ENCODE peak calls at places on chromosomes 1 and 21, in seven cellular contexts. One of them, this sample, is unnamed.

GRCh38 chr1:157168015-157168414 is 29.8 kb upstream of the ETV3 start:
- DNase-seq in stimulated activated CD4-positive, alpha-beta T cell treated with anti-CD3 and anti-CD28 coated beads, TNF-alpha, amount 100 ng/mL, for 48 hours: no peak
- DNase-seq in non-pigmented ciliary epithelial cell: no peak
- DNase-seq in NB4: no peak
- DNase-seq in pons: no peak
- DNase-seq in amniotic stem cell: no peak
- DNase-seq in mammary epithelial cell: no peak
- DNase-seq in this sample: no peak

GRCh38 chr1:115062542-115063004 is 26.7 kb downstream of the TSPAN2 start:
- DNase-seq in amniotic stem cell: no peak
- DNase-seq in pons: no peak
- DNase-seq in mammary epithelial cell: peak
- DNase-seq in stimulated activated CD4-positive, alpha-beta T cell treated with anti-CD3 and anti-CD28 coated beads, TNF-alpha, amount 100 ng/mL, for 48 hours: peak
- DNase-seq in non-pigmented ciliary epithelial cell: no peak
- DNase-seq in NB4: peak
- DNase-seq in this sample: no peak

GRCh38 chr1:17307946-17308345 is at the start of gene PADI4:
- DNase-seq in mammary epithelial cell: no peak
- DNase-seq in pons: no peak
- DNase-seq in stimulated activated CD4-positive, alpha-beta T cell treated with anti-CD3 and anti-CD28 coated beads, TNF-alpha, amount 100 ng/mL, for 48 hours: no peak
- DNase-seq in amniotic stem cell: no peak
- DNase-seq in NB4: peak
- DNase-seq in non-pigmented ciliary epithelial cell: no peak
- DNase-seq in this sample: no peak

GRCh38 chr1:226939439-226940028 is 560 bp upstream of the COQ8A start:
- DNase-seq in non-pigmented ciliary epithelial cell: no peak
- DNase-seq in mammary epithelial cell: peak
- DNase-seq in NB4: no peak
- DNase-seq in pons: no peak
- DNase-seq in amniotic stem cell: peak
- DNase-seq in stimulated activated CD4-positive, alpha-beta T cell treated with anti-CD3 and anti-CD28 coated beads, TNF-alpha, amount 100 ng/mL, for 48 hours: no peak
- DNase-seq in this sample: peak

GRCh38 chr1:173477286-173478098 is at the start of gene PRDX6:
- DNase-seq in NB4: peak
- DNase-seq in stimulated activated CD4-positive, alpha-beta T cell treated with anti-CD3 and anti-CD28 coated beads, TNF-alpha, amount 100 ng/mL, for 48 hours: no peak
- DNase-seq in pons: peak
- DNase-seq in amniotic stem cell: peak
- DNase-seq in non-pigmented ciliary epithelial cell: no peak
- DNase-seq in mammary epithelial cell: no peak
- DNase-seq in this sample: peak

GRCh38 chr1:33169290-33170055 is 12.4 kb downstream of the TRIM62 start:
- DNase-seq in amniotic stem cell: no peak
- DNase-seq in mammary epithelial cell: no peak
- DNase-seq in NB4: no peak
- DNase-seq in stimulated activated CD4-positive, alpha-beta T cell treated with anti-CD3 and anti-CD28 coated beads, TNF-alpha, amount 100 ng/mL, for 48 hours: no peak
- DNase-seq in pons: peak
- DNase-seq in non-pigmented ciliary epithelial cell: no peak
- DNase-seq in this sample: no peak

GRCh38 chr1:228016653-228017355 is 10.0 kb downstream of the WNT3A start:
- DNase-seq in stimulated activated CD4-positive, alpha-beta T cell treated with anti-CD3 and anti-CD28 coated beads, TNF-alpha, amount 100 ng/mL, for 48 hours: no peak
- DNase-seq in non-pigmented ciliary epithelial cell: no peak
- DNase-seq in NB4: no peak
- DNase-seq in pons: no peak
- DNase-seq in mammary epithelial cell: no peak
- DNase-seq in amniotic stem cell: no peak
- DNase-seq in this sample: no peak

GRCh38 chr1:172429324-172430127 is 9.0 kb downstream of the C1orf105 start:
- DNase-seq in pons: peak
- DNase-seq in mammary epithelial cell: peak
- DNase-seq in stimulated activated CD4-positive, alpha-beta T cell treated with anti-CD3 and anti-CD28 coated beads, TNF-alpha, amount 100 ng/mL, for 48 hours: no peak
- DNase-seq in NB4: peak
- DNase-seq in amniotic stem cell: peak
- DNase-seq in non-pigmented ciliary epithelial cell: peak
- DNase-seq in this sample: peak

GRCh38 chr1:179151908-179152682 is 70.2 kb downstream of the TOR3A start:
- DNase-seq in mammary epithelial cell: no peak
- DNase-seq in pons: no peak
- DNase-seq in amniotic stem cell: no peak
- DNase-seq in NB4: no peak
- DNase-seq in stimulated activated CD4-positive, alpha-beta T cell treated with anti-CD3 and anti-CD28 coated beads, TNF-alpha, amount 100 ng/mL, for 48 hours: no peak
- DNase-seq in non-pigmented ciliary epithelial cell: no peak
- DNase-seq in this sample: no peak

GRCh38 chr21:36535618-36536241 is 55.8 kb upstream of the CLDN14 start:
- DNase-seq in stimulated activated CD4-positive, alpha-beta T cell treated with anti-CD3 and anti-CD28 coated beads, TNF-alpha, amount 100 ng/mL, for 48 hours: no peak
- DNase-seq in non-pigmented ciliary epithelial cell: no peak
- DNase-seq in mammary epithelial cell: peak
- DNase-seq in pons: no peak
- DNase-seq in amniotic stem cell: no peak
- DNase-seq in NB4: no peak
- DNase-seq in this sample: no peak

GRCh38 chr1:152000989-152001630 is 7.5 kb upstream of the S100A10 start:
- DNase-seq in NB4: no peak
- DNase-seq in pons: no peak
- DNase-seq in mammary epithelial cell: no peak
- DNase-seq in stimulated activated CD4-positive, alpha-beta T cell treated with anti-CD3 and anti-CD28 coated beads, TNF-alpha, amount 100 ng/mL, for 48 hours: no peak
- DNase-seq in amniotic stem cell: no peak
- DNase-seq in non-pigmented ciliary epithelial cell: no peak
- DNase-seq in this sample: no peak

GRCh38 chr1:187275985-187276580 is 447.3 kb downstream of the PLA2G4A start:
- DNase-seq in stimulated activated CD4-positive, alpha-beta T cell treated with anti-CD3 and anti-CD28 coated beads, TNF-alpha, amount 100 ng/mL, for 48 hours: no peak
- DNase-seq in NB4: no peak
- DNase-seq in mammary epithelial cell: no peak
- DNase-seq in non-pigmented ciliary epithelial cell: no peak
- DNase-seq in pons: no peak
- DNase-seq in amniotic stem cell: no peak
- DNase-seq in this sample: no peak

GRCh38 chr1:100921110-100921706 is 25.3 kb downstream of the SLC30A7 start:
- DNase-seq in amniotic stem cell: peak
- DNase-seq in pons: peak
- DNase-seq in mammary epithelial cell: peak
- DNase-seq in non-pigmented ciliary epithelial cell: no peak
- DNase-seq in stimulated activated CD4-positive, alpha-beta T cell treated with anti-CD3 and anti-CD28 coated beads, TNF-alpha, amount 100 ng/mL, for 48 hours: no peak
- DNase-seq in NB4: peak
- DNase-seq in this sample: peak

This sample was measured in Kasumi-1.